ENCODE peak calls at places on chromosome 12, in five cellular contexts. One of them, this sample, is unnamed. For H3K4me1, the result is how much of the 10 kb centered on the place peaks cover.

GRCh38 chr12:67531519-67531918 is 117.0 kb upstream of the DYRK2 start:
- DNase-seq in lung: no peak
- DNase-seq in CD8-positive, alpha-beta memory T cell: no peak
- DNase-seq in thyroid gland: no peak
- DNase-seq in neural progenitor cell: no peak
- DNase-seq in this sample: no peak

GRCh38 chr12:19654630-19655384 is 215.5 kb downstream of the AEBP2 start:
- DNase-seq in lung: no peak
- DNase-seq in CD8-positive, alpha-beta memory T cell: no peak
- DNase-seq in thyroid gland: no peak
- DNase-seq in neural progenitor cell: no peak
- DNase-seq in this sample: no peak

GRCh38 chr12:38508246-38508645 is 191.7 kb downstream of the ALG10B start:
- DNase-seq in lung: no peak
- DNase-seq in CD8-positive, alpha-beta memory T cell: no peak
- DNase-seq in thyroid gland: peak
- DNase-seq in neural progenitor cell: peak
- DNase-seq in this sample: peak

GRCh38 chr12:24381790-24382189 is 432.3 kb upstream of the SOX5 start:
- DNase-seq in lung: no peak
- DNase-seq in CD8-positive, alpha-beta memory T cell: no peak
- DNase-seq in thyroid gland: no peak
- DNase-seq in neural progenitor cell: no peak
- DNase-seq in this sample: no peak

GRCh38 chr12:56213878-56214277 is 7.8 kb downstream of the RNF41 start:
- DNase-seq in lung: no peak
- DNase-seq in CD8-positive, alpha-beta memory T cell: no peak
- DNase-seq in thyroid gland: no peak
- DNase-seq in neural progenitor cell: no peak
- DNase-seq in this sample: no peak

GRCh38 chr12:65828711-65829339 is 4.5 kb downstream of the HMGA2 start:
- DNase-seq in lung: no peak
- DNase-seq in CD8-positive, alpha-beta memory T cell: no peak
- DNase-seq in thyroid gland: no peak
- DNase-seq in neural progenitor cell: no peak
- DNase-seq in this sample: no peak

GRCh38 chr12:130266751-130267150 is 70.9 kb upstream of the PIWIL1 start:
- DNase-seq in lung: no peak
- DNase-seq in CD8-positive, alpha-beta memory T cell: no peak
- DNase-seq in thyroid gland: no peak
- DNase-seq in neural progenitor cell: peak
- DNase-seq in this sample: peak

GRCh38 chr12:50174971-50175715 is 8.0 kb upstream of the CERS5 start:
- DNase-seq in lung: peak
- DNase-seq in CD8-positive, alpha-beta memory T cell: no peak
- DNase-seq in thyroid gland: peak
- DNase-seq in neural progenitor cell: peak
- DNase-seq in this sample: no peak

GRCh38 chr12:10190558-10191388 is 11.9 kb downstream of the TMEM52B start:
- DNase-seq in lung: peak
- DNase-seq in CD8-positive, alpha-beta memory T cell: peak
- DNase-seq in thyroid gland: peak
- DNase-seq in neural progenitor cell: peak
- DNase-seq in this sample: peak

GRCh38 chr12:3744216-3744883 is 8.6 kb downstream of the CRACR2A start:
- DNase-seq in lung: no peak
- DNase-seq in CD8-positive, alpha-beta memory T cell: no peak
- DNase-seq in thyroid gland: no peak
- DNase-seq in neural progenitor cell: no peak
- DNase-seq in this sample: peak

GRCh38 chr12:96397756-96398421 is 2.4 kb downstream of the CDK17 start:
- DNase-seq in lung: no peak
- DNase-seq in CD8-positive, alpha-beta memory T cell: no peak
- DNase-seq in thyroid gland: no peak
- DNase-seq in neural progenitor cell: no peak
- DNase-seq in this sample: no peak

GRCh38 chr12:93127107-93127560 is 198.0 kb upstream of the EEA1 start:
- DNase-seq in lung: no peak
- DNase-seq in CD8-positive, alpha-beta memory T cell: no peak
- DNase-seq in thyroid gland: no peak
- DNase-seq in neural progenitor cell: no peak
- DNase-seq in this sample: no peak

GRCh38 chr12:50992814-50993213 is 33.4 kb downstream of the SLC11A2 start:
- DNase-seq in lung: no peak
- DNase-seq in CD8-positive, alpha-beta memory T cell: no peak
- DNase-seq in thyroid gland: peak
- DNase-seq in neural progenitor cell: no peak
- DNase-seq in this sample: no peak

DNA sequence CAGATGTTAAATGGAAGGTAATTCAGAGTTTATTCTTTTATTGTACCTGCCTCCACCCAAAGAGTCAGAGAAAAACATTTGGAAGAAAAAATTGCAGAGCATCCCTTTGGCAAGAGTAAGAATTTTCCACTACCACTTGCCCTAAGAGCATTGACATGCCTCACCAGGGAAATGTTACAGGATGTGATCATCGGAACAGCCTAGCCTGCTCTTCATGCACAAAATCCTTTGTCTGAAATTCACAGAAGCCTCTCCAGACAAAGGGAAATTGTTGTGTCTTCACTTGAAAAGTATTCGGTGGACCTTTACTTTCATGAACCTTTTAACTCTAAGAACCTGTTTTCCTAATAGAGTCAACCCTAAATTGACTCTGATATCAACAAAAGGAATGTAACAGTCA is 36.9 kb downstream of the ATP2A2 start:
- DNase-seq in lung: no peak
- DNase-seq in CD8-positive, alpha-beta memory T cell: no peak
- DNase-seq in thyroid gland: no peak
- DNase-seq in neural progenitor cell: no peak
- DNase-seq in this sample: no peak
- H3K4me1 ChIP-seq in lung: under half
- H3K4me1 ChIP-seq in CD8-positive, alpha-beta memory T cell: under half
- H3K4me1 ChIP-seq in thyroid gland: under half
- H3K4me1 ChIP-seq in neural progenitor cell: under half
- H3K4me1 ChIP-seq in this sample: under half

DNA sequence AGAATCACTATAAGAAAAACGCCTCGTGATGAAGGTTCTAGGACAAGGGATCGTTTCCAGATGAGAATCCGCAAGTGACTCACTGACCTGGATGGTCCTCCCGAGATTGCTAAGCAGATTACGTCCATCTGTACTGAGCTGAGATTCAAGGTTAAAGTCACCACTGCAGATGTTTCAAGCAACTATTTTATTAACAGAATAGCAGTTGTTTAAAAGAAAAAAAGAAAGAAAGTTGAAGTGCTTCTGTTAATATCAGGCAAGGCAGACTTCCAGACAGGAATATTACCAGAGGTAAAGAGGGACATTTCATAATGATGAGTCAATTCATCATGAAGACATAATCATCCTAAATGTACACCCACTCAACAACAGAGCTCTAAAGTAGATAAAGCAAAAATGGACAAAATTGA is 17.9 kb downstream of the PXN start:
- DNase-seq in lung: no peak
- DNase-seq in CD8-positive, alpha-beta memory T cell: no peak
- DNase-seq in thyroid gland: no peak
- DNase-seq in neural progenitor cell: no peak
- DNase-seq in this sample: no peak
- H3K4me1 ChIP-seq in lung: under half
- H3K4me1 ChIP-seq in CD8-positive, alpha-beta memory T cell: half or more
- H3K4me1 ChIP-seq in thyroid gland: under half
- H3K4me1 ChIP-seq in neural progenitor cell: under half
- H3K4me1 ChIP-seq in this sample: under half

DNA sequence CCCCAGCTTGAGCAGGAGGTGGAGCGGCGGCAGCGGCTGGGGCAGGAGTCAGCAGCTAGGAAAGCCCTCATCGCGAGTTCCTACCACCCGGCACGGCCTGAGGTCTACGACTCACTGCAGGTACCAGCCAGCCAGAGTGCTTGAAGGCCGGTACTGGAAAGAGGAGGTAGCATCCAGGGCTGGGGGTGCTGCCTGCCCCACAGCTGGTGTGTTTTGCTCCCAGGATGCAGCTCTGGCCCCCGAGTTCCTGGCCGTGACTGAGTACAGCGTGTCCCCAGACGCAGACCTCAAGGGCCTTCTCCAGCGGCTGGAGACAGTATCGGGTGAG is 1.6 kb downstream of the OGFOD2 start:
- DNase-seq in lung: no peak
- DNase-seq in CD8-positive, alpha-beta memory T cell: no peak
- DNase-seq in thyroid gland: no peak
- DNase-seq in neural progenitor cell: no peak
- DNase-seq in this sample: no peak
- H3K4me1 ChIP-seq in lung: under half
- H3K4me1 ChIP-seq in CD8-positive, alpha-beta memory T cell: under half
- H3K4me1 ChIP-seq in thyroid gland: under half
- H3K4me1 ChIP-seq in neural progenitor cell: under half
- H3K4me1 ChIP-seq in this sample: under half

DNA sequence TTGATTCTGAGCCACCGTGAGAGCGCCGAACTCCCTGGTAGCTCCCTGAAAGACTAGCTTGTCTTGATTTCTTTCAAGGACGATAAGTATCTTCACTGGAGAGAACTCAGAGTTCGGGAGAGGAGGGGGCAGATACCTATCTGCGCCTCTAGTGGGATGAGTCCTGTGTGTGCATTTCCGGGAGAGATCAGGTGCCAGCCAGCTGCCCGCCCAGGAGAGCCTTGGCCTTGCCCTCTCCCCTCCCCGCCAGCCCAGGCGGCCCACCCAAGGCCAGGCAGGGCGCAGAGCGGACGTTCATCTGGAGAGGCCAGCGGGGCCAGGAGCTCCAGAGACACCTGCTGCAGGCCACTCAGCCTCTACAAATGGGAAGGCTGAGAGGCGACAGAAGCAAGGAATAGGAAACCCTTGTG is 1.0 kb downstream of the CD9 start:
- DNase-seq in lung: no peak
- DNase-seq in CD8-positive, alpha-beta memory T cell: no peak
- DNase-seq in thyroid gland: peak
- DNase-seq in neural progenitor cell: peak
- DNase-seq in this sample: peak
- H3K4me1 ChIP-seq in lung: under half
- H3K4me1 ChIP-seq in CD8-positive, alpha-beta memory T cell: under half
- H3K4me1 ChIP-seq in thyroid gland: half or more
- H3K4me1 ChIP-seq in neural progenitor cell: under half
- H3K4me1 ChIP-seq in this sample: under half

GRCh38 chr12:104513681-104514080 is 56.9 kb downstream of the CHST11 start:
- DNase-seq in lung: no peak
- DNase-seq in CD8-positive, alpha-beta memory T cell: no peak
- DNase-seq in thyroid gland: no peak
- DNase-seq in neural progenitor cell: peak
- DNase-seq in this sample: no peak
- H3K4me1 ChIP-seq in lung: under half
- H3K4me1 ChIP-seq in CD8-positive, alpha-beta memory T cell: under half
- H3K4me1 ChIP-seq in thyroid gland: under half
- H3K4me1 ChIP-seq in neural progenitor cell: under half
- H3K4me1 ChIP-seq in this sample: under half

DNA sequence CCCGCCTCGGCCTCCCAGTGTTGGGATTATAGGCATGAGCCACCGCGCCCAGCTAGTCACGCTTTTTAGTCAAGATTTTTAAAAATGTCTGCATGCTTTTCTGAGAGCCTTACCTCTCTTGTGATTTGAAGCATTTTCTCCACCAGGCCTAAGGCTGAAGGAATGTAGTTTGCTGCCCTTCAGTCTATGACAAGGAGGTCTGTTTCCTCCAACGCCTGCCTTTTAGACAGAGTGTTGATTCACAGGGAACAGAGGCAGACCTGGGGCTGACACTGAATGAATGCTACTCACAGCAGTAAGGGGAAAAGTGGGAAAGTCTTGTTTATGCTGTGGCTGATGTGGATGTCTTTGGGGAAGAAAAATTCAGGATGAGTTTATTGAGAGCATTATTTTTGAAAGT is 27.2 kb upstream of the MDM2 start:
- DNase-seq in lung: no peak
- DNase-seq in CD8-positive, alpha-beta memory T cell: no peak
- DNase-seq in thyroid gland: no peak
- DNase-seq in neural progenitor cell: no peak
- DNase-seq in this sample: no peak
- H3K4me1 ChIP-seq in lung: under half
- H3K4me1 ChIP-seq in CD8-positive, alpha-beta memory T cell: under half
- H3K4me1 ChIP-seq in thyroid gland: under half
- H3K4me1 ChIP-seq in neural progenitor cell: under half
- H3K4me1 ChIP-seq in this sample: under half

DNA sequence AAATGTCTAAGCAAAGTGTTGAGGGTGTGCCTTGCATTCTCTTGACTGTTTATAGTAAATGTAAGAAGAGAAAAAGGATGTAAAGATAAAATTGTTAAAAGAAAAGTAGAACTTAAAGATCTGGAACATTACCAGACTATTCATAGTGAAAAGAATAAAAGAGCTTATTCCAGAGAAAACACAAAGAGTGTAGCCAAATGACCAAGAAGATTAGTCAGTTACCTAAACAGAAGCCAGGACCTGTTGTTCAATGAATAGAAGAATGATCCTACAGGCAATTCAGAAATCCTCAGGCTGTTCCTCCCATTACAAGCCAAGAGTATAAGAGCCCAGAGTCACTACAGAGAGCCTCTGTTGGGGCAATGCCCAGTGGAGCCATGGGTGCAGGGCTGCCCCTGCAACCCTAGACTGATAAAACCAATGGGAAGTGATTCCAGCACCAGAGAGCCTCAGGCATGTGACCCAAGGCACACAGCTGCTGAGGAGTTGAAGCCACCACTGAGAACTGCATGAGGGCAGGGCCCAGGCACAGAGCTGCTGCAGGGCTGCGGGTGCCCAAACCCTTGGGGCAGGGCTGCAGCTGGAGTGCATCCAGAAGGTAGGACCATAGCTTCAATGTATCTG is 91.1 kb upstream of the SLC38A4 start:
- DNase-seq in lung: no peak
- DNase-seq in CD8-positive, alpha-beta memory T cell: no peak
- DNase-seq in thyroid gland: no peak
- DNase-seq in neural progenitor cell: no peak
- DNase-seq in this sample: no peak
- H3K4me1 ChIP-seq in lung: under half
- H3K4me1 ChIP-seq in CD8-positive, alpha-beta memory T cell: under half
- H3K4me1 ChIP-seq in thyroid gland: under half
- H3K4me1 ChIP-seq in neural progenitor cell: under half
- H3K4me1 ChIP-seq in this sample: under half